ENCODE peak calls at places on chromosomes 16 and 17, in nine cellular contexts. O, J, V, Y, S, R, W, P and H are unnamed samples.

GRCh38 chr17:57396515-57396921 is 140.2 kb downstream of the MSI2 start:
- DNase-seq in Y (no peak), J (peak), S (no peak), O (no peak), R (peak), W (no peak), V (peak), P (no peak), H (no peak)

GRCh38 chr17:54102246-54102645 is 279.5 kb downstream of the KIF2B start:
- DNase-seq in V (no peak), P (no peak), Y (no peak), S (no peak), O (no peak), R (no peak), W (no peak), J (no peak), H (no peak)

GRCh38 chr17:66351701-66352100 is 49.3 kb downstream of the PRKCA start:
- DNase-seq in J (no peak), Y (no peak), O (no peak), S (no peak), P (no peak), W (no peak), R (no peak), V (no peak), H (no peak)

GRCh38 chr16:17062676-17063075 is 408.1 kb downstream of the XYLT1 start:
- DNase-seq in V (no peak), P (no peak), J (no peak), S (no peak), O (no peak), R (no peak), W (no peak), Y (no peak), H (no peak)

GRCh38 chr16:28108590-28109247 is 45.2 kb upstream of the GSG1L start:
- DNase-seq in W (no peak), J (no peak), S (no peak), V (no peak), P (no peak), R (no peak), Y (no peak), O (no peak), H (no peak)

GRCh38 chr17:50155115-50155819 is 4.8 kb upstream of the PPP1R9B start:
- DNase-seq in V (no peak), J (no peak), W (peak), R (no peak), P (no peak), O (no peak), S (no peak), Y (no peak), H (no peak)

GRCh38 chr16:76335187-76335974 is 58.2 kb downstream of the CNTNAP4 start:
- DNase-seq in O (no peak), W (no peak), J (no peak), V (no peak), Y (no peak), S (no peak), R (no peak), P (no peak), H (no peak)

GRCh38 chr17:66306413-66306812 is 4.0 kb downstream of the PRKCA start:
- DNase-seq in O (no peak), J (no peak), S (no peak), W (no peak), P (no peak), R (no peak), V (no peak), Y (no peak), H (no peak)

GRCh38 chr17:35614835-35615234 is 27.7 kb downstream of the AP2B1 start:
- DNase-seq in O (no peak), P (no peak), V (no peak), J (no peak), R (no peak), W (no peak), S (no peak), Y (no peak), H (no peak)

GRCh38 chr16:85928411-85928820 is 29.5 kb downstream of the IRF8 start:
- DNase-seq in O (no peak), W (no peak), R (no peak), P (no peak), Y (no peak), S (peak), V (no peak), J (no peak), H (no peak)

GRCh38 chr16:49528035-49528434 is 154.4 kb downstream of the C16orf78 start:
- DNase-seq in S (no peak), P (no peak), J (no peak), V (no peak), R (no peak), W (no peak), O (no peak), Y (no peak), H (no peak)

GRCh38 chr16:49921791-49922456 is 66.0 kb upstream of the ZNF423 start:
- DNase-seq in S (peak), W (no peak), O (no peak), V (no peak), R (peak), Y (peak), P (peak), J (peak), H (no peak)

GRCh38 chr17:27049104-27049784 is 244.7 kb upstream of the WSB1 start:
- DNase-seq in O (no peak), P (no peak), V (no peak), S (no peak), Y (no peak), R (no peak), J (no peak), W (no peak), H (no peak)

GRCh38 chr17:83119987-83120864 is 40.8 kb downstream of the METRNL start:
- DNase-seq in W (no peak), O (no peak), P (no peak), Y (peak), R (no peak), J (no peak), S (no peak), V (no peak), H (peak)

GRCh38 chr16:82133798-82134197 is 36.2 kb downstream of the MPHOSPH6 start:
- DNase-seq in W (no peak), P (no peak), Y (no peak), O (no peak), V (no peak), J (no peak), S (no peak), R (no peak), H (no peak)

GRCh38 chr17:77354420-77354720 is 213.6 kb downstream of the SEC14L1 start:
- DNase-seq in O (no peak), S (no peak), J (no peak), V (no peak), W (no peak), R (no peak), Y (no peak), P (no peak), H (no peak)

GRCh38 chr17:48052956-48053757 is 5.0 kb downstream of the NFE2L1 start:
- DNase-seq in R (peak), O (no peak), J (no peak), S (no peak), W (peak), Y (no peak), V (peak), P (no peak), H (no peak)

GRCh38 chr17:45284176-45285140 is 22.6 kb upstream of the SPATA32 start:
- DNase-seq in R (peak), P (no peak), J (no peak), Y (no peak), O (peak), S (no peak), W (no peak), V (no peak), H (no peak)

GRCh38 chr16:86772231-86772510 is 193.8 kb downstream of the FOXL1 start:
- DNase-seq in R (no peak), Y (no peak), O (no peak), W (no peak), J (no peak), P (no peak), S (no peak), V (no peak), H (no peak)

GRCh38 chr17:82216301-82217119 is 3.9 kb upstream of the CCDC57 start:
- DNase-seq in Y (no peak), S (no peak), V (no peak), R (peak), W (no peak), J (no peak), P (no peak), O (no peak), H (peak)

GRCh38 chr17:48194097-48194550 is 86.6 kb downstream of the SNX11 start:
- DNase-seq in W (no peak), P (no peak), Y (no peak), O (no peak), R (no peak), V (no peak), S (no peak), J (peak), H (no peak)

GRCh38 chr16:49280022-49280741 is 1.5 kb downstream of the CBLN1 start:
- DNase-seq in R (no peak), O (no peak), J (no peak), S (no peak), V (no peak), P (peak), W (no peak), Y (no peak), H (no peak)

GRCh38 chr16:86899757-86900156 is 321.4 kb downstream of the FOXL1 start:
- DNase-seq in W (no peak), O (no peak), V (no peak), J (no peak), S (no peak), P (no peak), Y (no peak), R (no peak), H (no peak)

GRCh38 chr16:3986235-3986544 is 105.7 kb upstream of the CREBBP start:
- DNase-seq in Y (no peak), P (no peak), R (no peak), S (no peak), O (no peak), J (no peak), W (no peak), V (no peak), H (no peak)

GRCh38 chr16:14013571-14014283 is 57.4 kb upstream of the MRTFB start:
- DNase-seq in O (no peak), S (peak), R (no peak), V (no peak), J (peak), W (peak), P (no peak), Y (no peak), H (no peak)

GRCh38 chr16:86150646-86151371 is 251.8 kb downstream of the IRF8 start:
- DNase-seq in O (no peak), R (no peak), V (no peak), Y (no peak), S (no peak), W (no peak), J (no peak), P (no peak), H (no peak)

GRCh38 chr17:8117980-8118768 is at the start of gene ALOXE3:
- DNase-seq in W (no peak), P (no peak), J (no peak), Y (no peak), O (no peak), S (peak), R (peak), V (no peak), H (no peak)

GRCh38 chr16:85007815-85008214 is 3.5 kb downstream of the ZDHHC7 start:
- DNase-seq in J (no peak), P (no peak), V (no peak), O (no peak), Y (no peak), S (no peak), R (no peak), W (no peak), H (no peak)

GRCh38 chr17:49387374-49388289 is 25.6 kb upstream of the ZNF652 start:
- DNase-seq in P (no peak), W (no peak), Y (no peak), J (no peak), S (no peak), O (no peak), V (no peak), R (no peak), H (no peak)

GRCh38 chr16:19722981-19723380 is 4.9 kb downstream of the IQCK start:
- DNase-seq in V (no peak), W (no peak), O (no peak), J (no peak), Y (no peak), P (no peak), S (no peak), R (no peak), H (no peak)

GRCh38 chr17:75500419-75501216 is 14.7 kb downstream of the CASKIN2 start:
- DNase-seq in V (no peak), O (no peak), W (no peak), J (no peak), P (no peak), S (no peak), Y (no peak), R (no peak), H (no peak)

GRCh38 chr17:42928714-42929496 is 28.3 kb downstream of the G6PC1 start:
- DNase-seq in S (peak), J (peak), R (peak), O (no peak), W (peak), P (no peak), Y (peak), V (peak), H (peak)

GRCh38 chr16:81405702-81406113 is 38.9 kb upstream of the CMIP start:
- DNase-seq in P (peak), R (no peak), Y (no peak), J (no peak), O (no peak), W (no peak), V (no peak), S (no peak), H (no peak)

GRCh38 chr17:30323895-30324319 is 9.9 kb downstream of the TMIGD1 start:
- DNase-seq in Y (no peak), O (no peak), S (no peak), R (peak), W (no peak), V (no peak), J (peak), P (no peak), H (no peak)